ENCODE peak calls at places on chromosomes 16 and 17, in four cellular contexts. C, V, E and X are unnamed samples.

GRCh38 chr17:74527756-74528155 is 3.5 kb downstream of the CD300LB start:
- DNase-seq in C (no peak), V (no peak), E (no peak), X (no peak)

GRCh38 chr16:54407596-54407995 is 121.0 kb upstream of the IRX3 start:
- DNase-seq in C (peak), V (no peak), E (no peak), X (no peak)

GRCh38 chr17:35543856-35544255 is 6.4 kb upstream of the SLFN12L start:
- DNase-seq in C (no peak), V (no peak), E (no peak), X (no peak)

GRCh38 chr16:54479546-54479945 is 193.0 kb upstream of the IRX3 start:
- DNase-seq in C (no peak), V (no peak), E (no peak), X (no peak)

GRCh38 chr16:71658771-71659170 is 32.8 kb downstream of the MARVELD3 start:
- DNase-seq in C (no peak), V (no peak), E (no peak), X (no peak)

GRCh38 chr17:41739661-41740352 is 5.4 kb upstream of the HAP1 start:
- DNase-seq in C (peak), V (no peak), E (peak), X (no peak)

GRCh38 chr17:62216847-62217246 is 151.8 kb upstream of the MED13 start:
- DNase-seq in C (no peak), V (no peak), E (no peak), X (no peak)

GRCh38 chr17:53234138-53234537 is 588.6 kb upstream of the KIF2B start:
- DNase-seq in C (no peak), V (no peak), E (no peak), X (no peak)

GRCh38 chr17:63589646-63590045 is 11.0 kb upstream of the TACO1 start:
- DNase-seq in C (peak), V (no peak), E (no peak), X (no peak)

GRCh38 chr16:75000481-75001081 is 1.8 kb downstream of the ZNRF1 start:
- DNase-seq in C (peak), V (no peak), E (no peak), X (no peak)

GRCh38 chr17:47693667-47694017 is 319 bp upstream of the TBKBP1 start:
- DNase-seq in C (no peak), V (no peak), E (no peak), X (no peak)

GRCh38 chr16:57372372-57373116 is at the start of gene CX3CL1:
- DNase-seq in C (peak), V (peak), E (no peak), X (peak)

GRCh38 chr17:38967290-38967738 is at the start of gene FBXO47:
- DNase-seq in C (peak), V (peak), E (peak), X (peak)

GRCh38 chr16:28149016-28149888 is 62.5 kb downstream of the XPO6 start:
- DNase-seq in C (no peak), V (no peak), E (no peak), X (no peak)

GRCh38 chr16:30780549-30780948 is 6.5 kb downstream of the ZNF629 start:
- DNase-seq in C (no peak), V (no peak), E (no peak), X (no peak)

GRCh38 chr16:77987772-77988171 is 34.6 kb upstream of the CLEC3A start:
- DNase-seq in C (no peak), V (no peak), E (no peak), X (no peak)

GRCh38 chr17:17151962-17152361 is 54.2 kb downstream of the PLD6 start:
- DNase-seq in C (peak), V (peak), E (peak), X (peak)

GRCh38 chr16:10876305-10876704 is 697 bp upstream of the CIITA start:
- DNase-seq in C (no peak), V (no peak), E (no peak), X (no peak)

GRCh38 chr16:4800290-4801041 is 2.0 kb downstream of the ROGDI start:
- DNase-seq in C (peak), V (no peak), E (no peak), X (peak)

GRCh38 chr17:76687278-76688164 is 23.2 kb downstream of the MXRA7 start:
- DNase-seq in C (no peak), V (peak), E (no peak), X (no peak)

GRCh38 chr17:35743911-35744328 is 9.1 kb downstream of the GAS2L2 start:
- DNase-seq in C (peak), V (no peak), E (no peak), X (no peak)

GRCh38 chr17:59534583-59534982 is 30.8 kb upstream of the DHX40 start:
- DNase-seq in C (peak), V (no peak), E (peak), X (no peak)

GRCh38 chr16:57256601-57257395 is 11.7 kb downstream of the ARL2BP start:
- DNase-seq in C (no peak), V (peak), E (no peak), X (no peak)

GRCh38 chr16:84777435-84777834 is 42.4 kb upstream of the CRISPLD2 start:
- DNase-seq in C (no peak), V (no peak), E (no peak), X (no peak)

GRCh38 chr16:84778720-84779119 is 41.1 kb upstream of the CRISPLD2 start:
- DNase-seq in C (no peak), V (no peak), E (no peak), X (no peak)

GRCh38 chr16:84780063-84780462 is 39.7 kb upstream of the CRISPLD2 start:
- DNase-seq in C (no peak), V (no peak), E (no peak), X (no peak)

GRCh38 chr16:84782841-84783240 is 36.9 kb upstream of the CRISPLD2 start:
- DNase-seq in C (no peak), V (no peak), E (no peak), X (no peak)

DNA sequence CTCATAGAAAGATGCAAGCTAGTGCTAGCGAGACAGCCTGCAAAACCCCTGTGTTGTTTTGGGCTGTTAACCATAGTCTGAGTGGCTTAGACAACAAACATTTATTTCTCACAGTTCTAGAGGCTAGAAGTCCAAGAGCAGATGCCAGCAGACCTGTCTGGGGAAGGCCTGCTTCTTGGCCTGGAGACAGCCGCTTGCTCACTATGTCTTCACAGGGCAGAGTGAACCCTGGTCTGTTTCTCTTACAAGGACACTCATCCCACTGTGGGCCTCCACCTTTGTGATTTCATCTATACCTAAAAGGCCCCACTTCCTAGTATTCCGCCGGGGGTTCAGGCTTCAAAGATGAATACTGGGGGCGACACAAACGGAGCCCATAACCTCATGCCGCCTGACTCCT is 38.8 kb upstream of the CRISPLD2 start:
- DNase-seq in C (no peak), V (no peak), E (no peak), X (no peak)
- H3K27ac ChIP-seq in C (no peak), V (no peak), E (no peak), X (peak)

GRCh38 chr17:78137392-78138203 is 7.0 kb downstream of the TMC8 start:
- DNase-seq in C (no peak), V (no peak), E (no peak), X (no peak)
- TF ChIP-seq CTCF in C (peak), V (no peak), E (peak), X (no peak)

GRCh38 chr17:50222922-50223321 is 21.5 kb upstream of the COL1A1 start:
- DNase-seq in C (no peak), V (peak), E (no peak), X (no peak)
- H3K27ac ChIP-seq in C (peak), V (peak), E (no peak), X (no peak)

GRCh38 chr16:3175157-3176153 is 12.5 kb upstream of the OR1F1 start:
- DNase-seq in C (peak), V (no peak), E (peak), X (no peak)

GRCh38 chr16:3171181-3171854 is 16.7 kb upstream of the OR1F1 start:
- DNase-seq in C (no peak), V (no peak), E (no peak), X (no peak)

GRCh38 chr16:3171855-3172593 is 16.0 kb upstream of the OR1F1 start:
- DNase-seq in C (peak), V (no peak), E (peak), X (no peak)

GRCh38 chr16:3174618-3175148 is 13.3 kb upstream of the OR1F1 start:
- DNase-seq in C (no peak), V (no peak), E (no peak), X (no peak)

DNA sequence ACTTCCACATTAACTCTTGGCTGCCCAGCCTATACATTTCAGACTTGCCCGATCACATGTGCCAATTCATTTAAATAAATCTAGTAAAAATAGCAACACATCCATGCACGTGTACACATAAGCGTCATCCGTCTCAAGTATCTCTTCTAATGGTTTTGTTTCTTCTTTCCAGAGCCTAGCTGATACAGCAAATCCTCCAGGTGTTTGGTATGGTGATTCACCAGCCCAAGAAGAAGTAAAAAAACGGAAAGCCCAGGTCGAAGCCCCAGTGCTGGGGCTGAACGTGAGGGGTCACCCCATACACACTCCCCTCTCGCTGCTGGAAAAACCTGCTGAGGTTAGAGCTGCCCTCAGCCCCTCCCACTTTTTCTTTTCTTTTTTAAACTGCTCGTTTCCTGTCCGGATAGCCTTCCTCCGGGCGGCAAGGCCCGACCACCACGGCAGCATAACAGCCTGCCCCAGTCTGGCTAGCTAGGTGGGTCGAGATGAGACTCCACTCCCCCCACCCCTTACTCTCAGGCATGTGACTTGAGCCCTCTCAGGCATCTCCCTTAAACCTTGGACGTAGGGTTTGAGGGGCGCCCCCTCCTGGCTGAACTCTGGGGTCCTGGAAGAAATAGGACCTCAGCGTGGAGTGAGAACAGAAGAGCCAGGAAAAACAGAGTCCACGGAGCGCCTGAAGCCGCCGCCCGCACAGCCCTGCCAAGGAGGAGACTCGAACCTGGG is 13.9 kb upstream of the OR1F1 start:
- DNase-seq in C (peak), V (no peak), E (peak), X (no peak)
- TF ChIP-seq CTCF in C (peak), V (no peak), E (peak), X (no peak)